ENCODE peak calls at places on chromosomes 4 and X, in eight cellular contexts. One of them, this sample, is unnamed.

GRCh38 chr4:7552466-7552865 is 117.7 kb upstream of the PSAPL1 start:
- DNase-seq in fibroblast of mammary gland: no peak
- DNase-seq in lung: no peak
- DNase-seq in kidney epithelial cell: no peak
- DNase-seq in AG04449: no peak
- DNase-seq in DND-41: no peak
- DNase-seq in body of pancreas: no peak
- DNase-seq in breast epithelium: no peak
- DNase-seq in this sample: no peak

GRCh38 chrX:39652336-39652735 is 445.4 kb downstream of the BCOR start:
- DNase-seq in breast epithelium: no peak
- DNase-seq in body of pancreas: no peak
- DNase-seq in lung: no peak
- DNase-seq in fibroblast of mammary gland: peak; percentile 42
- DNase-seq in AG04449: no peak
- DNase-seq in kidney epithelial cell: no peak
- DNase-seq in DND-41: peak; percentile 43
- DNase-seq in this sample: no peak

GRCh38 chrX:50988649-50989048 is 78.1 kb downstream of the BMP15 start:
- DNase-seq in lung: no peak
- DNase-seq in AG04449: no peak
- DNase-seq in fibroblast of mammary gland: peak; percentile 47
- DNase-seq in body of pancreas: peak; percentile 13
- DNase-seq in kidney epithelial cell: no peak
- DNase-seq in breast epithelium: no peak
- DNase-seq in DND-41: peak; percentile 15
- DNase-seq in this sample: no peak

GRCh38 chr4:178611062-178611461 is 1168.8 kb upstream of the AGA start:
- DNase-seq in AG04449: no peak
- DNase-seq in lung: no peak
- DNase-seq in body of pancreas: no peak
- DNase-seq in breast epithelium: no peak
- DNase-seq in fibroblast of mammary gland: no peak
- DNase-seq in kidney epithelial cell: no peak
- DNase-seq in DND-41: no peak
- DNase-seq in this sample: no peak

GRCh38 chr4:1249731-1250526 is 999 bp upstream of the CTBP1 start:
- DNase-seq in fibroblast of mammary gland: no peak
- DNase-seq in AG04449: no peak
- DNase-seq in DND-41: peak; percentile 52
- DNase-seq in kidney epithelial cell: no peak
- DNase-seq in lung: peak; percentile 51
- DNase-seq in body of pancreas: peak; percentile 48
- DNase-seq in breast epithelium: no peak
- DNase-seq in this sample: no peak

GRCh38 chrX:149494844-149495565 is 10.1 kb downstream of the IDS start:
- DNase-seq in DND-41: no peak
- DNase-seq in fibroblast of mammary gland: peak; percentile 7
- DNase-seq in body of pancreas: no peak
- DNase-seq in kidney epithelial cell: no peak
- DNase-seq in breast epithelium: no peak
- DNase-seq in lung: peak; percentile 45
- DNase-seq in AG04449: no peak
- DNase-seq in this sample: no peak

GRCh38 chr4:171308661-171309060 is 504.5 kb upstream of the GALNTL6 start:
- DNase-seq in breast epithelium: no peak
- DNase-seq in DND-41: no peak
- DNase-seq in lung: no peak
- DNase-seq in fibroblast of mammary gland: no peak
- DNase-seq in AG04449: no peak
- DNase-seq in body of pancreas: no peak
- DNase-seq in kidney epithelial cell: no peak
- DNase-seq in this sample: no peak

GRCh38 chrX:153688534-153688899 is 791 bp downstream of the SLC6A8 start:
- DNase-seq in fibroblast of mammary gland: no peak
- DNase-seq in DND-41: no peak
- DNase-seq in lung: no peak
- DNase-seq in body of pancreas: no peak
- DNase-seq in kidney epithelial cell: no peak
- DNase-seq in breast epithelium: no peak
- DNase-seq in AG04449: no peak
- DNase-seq in this sample: no peak

GRCh38 chr4:76585897-76586360 is 150.9 kb downstream of the SHROOM3 start:
- DNase-seq in kidney epithelial cell: no peak
- DNase-seq in DND-41: no peak
- DNase-seq in fibroblast of mammary gland: no peak
- DNase-seq in body of pancreas: peak; percentile 93
- DNase-seq in AG04449: no peak
- DNase-seq in breast epithelium: peak; percentile 92
- DNase-seq in lung: peak; percentile 89
- DNase-seq in this sample: no peak

GRCh38 chr4:152988721-152989553 is 52.8 kb downstream of the FHDC1 start:
- DNase-seq in breast epithelium: no peak
- DNase-seq in AG04449: no peak
- DNase-seq in kidney epithelial cell: no peak
- DNase-seq in body of pancreas: no peak
- DNase-seq in DND-41: no peak
- DNase-seq in lung: no peak
- DNase-seq in fibroblast of mammary gland: no peak
- DNase-seq in this sample: no peak

GRCh38 chr4:102503301-102503746 is 2.2 kb downstream of the NFKB1 start:
- DNase-seq in fibroblast of mammary gland: no peak
- DNase-seq in AG04449: no peak
- DNase-seq in body of pancreas: no peak
- DNase-seq in kidney epithelial cell: no peak
- DNase-seq in lung: no peak
- DNase-seq in breast epithelium: no peak
- DNase-seq in DND-41: no peak
- DNase-seq in this sample: no peak

GRCh38 chr4:144564358-144564757 is 81.6 kb upstream of the HHIP start:
- DNase-seq in fibroblast of mammary gland: no peak
- DNase-seq in kidney epithelial cell: no peak
- DNase-seq in DND-41: no peak
- DNase-seq in body of pancreas: no peak
- DNase-seq in AG04449: no peak
- DNase-seq in breast epithelium: no peak
- DNase-seq in lung: no peak
- DNase-seq in this sample: no peak

GRCh38 chr4:122666527-122667245 is 45.8 kb upstream of the IL21 start:
- DNase-seq in fibroblast of mammary gland: peak; percentile 96
- DNase-seq in DND-41: no peak
- DNase-seq in body of pancreas: no peak
- DNase-seq in AG04449: peak; percentile 89
- DNase-seq in lung: no peak
- DNase-seq in kidney epithelial cell: peak; percentile 87
- DNase-seq in breast epithelium: no peak
- DNase-seq in this sample: peak; percentile 96

GRCh38 chr4:95220205-95221175 is 328.3 kb downstream of the UNC5C start:
- DNase-seq in fibroblast of mammary gland: no peak
- DNase-seq in DND-41: no peak
- DNase-seq in body of pancreas: no peak
- DNase-seq in AG04449: no peak
- DNase-seq in lung: no peak
- DNase-seq in breast epithelium: no peak
- DNase-seq in kidney epithelial cell: no peak
- DNase-seq in this sample: no peak

GRCh38 chrX:112662559-112663427 is 16.9 kb downstream of the LHFPL1 start:
- DNase-seq in DND-41: no peak
- DNase-seq in kidney epithelial cell: no peak
- DNase-seq in breast epithelium: no peak
- DNase-seq in lung: no peak
- DNase-seq in body of pancreas: no peak
- DNase-seq in AG04449: no peak
- DNase-seq in fibroblast of mammary gland: no peak
- DNase-seq in this sample: no peak

GRCh38 chr4:92387459-92388069 is 83.8 kb downstream of the GRID2 start:
- DNase-seq in body of pancreas: peak; percentile 13
- DNase-seq in DND-41: no peak
- DNase-seq in breast epithelium: no peak
- DNase-seq in fibroblast of mammary gland: peak; percentile 50
- DNase-seq in lung: no peak
- DNase-seq in AG04449: no peak
- DNase-seq in kidney epithelial cell: peak; percentile 16
- DNase-seq in this sample: no peak

GRCh38 chr4:157072002-157072401 is 3.9 kb upstream of the GLRB start:
- DNase-seq in kidney epithelial cell: no peak
- DNase-seq in breast epithelium: no peak
- DNase-seq in AG04449: no peak
- DNase-seq in DND-41: no peak
- DNase-seq in lung: no peak
- DNase-seq in fibroblast of mammary gland: peak; percentile 52
- DNase-seq in body of pancreas: no peak
- DNase-seq in this sample: no peak

GRCh38 chr4:996994-997374 is 3.8 kb upstream of the SLC26A1 start:
- DNase-seq in DND-41: no peak
- DNase-seq in kidney epithelial cell: no peak
- DNase-seq in breast epithelium: no peak
- DNase-seq in fibroblast of mammary gland: no peak
- DNase-seq in AG04449: no peak
- DNase-seq in lung: no peak
- DNase-seq in body of pancreas: no peak
- DNase-seq in this sample: no peak

GRCh38 chrX:55450259-55450658 is 1.7 kb upstream of the MAGEH1 start:
- DNase-seq in AG04449: no peak
- DNase-seq in lung: no peak
- DNase-seq in fibroblast of mammary gland: peak; percentile 28
- DNase-seq in body of pancreas: peak; percentile 13
- DNase-seq in breast epithelium: no peak
- DNase-seq in kidney epithelial cell: no peak
- DNase-seq in DND-41: no peak
- DNase-seq in this sample: no peak

GRCh38 chr4:128461300-128462103 is 173.9 kb upstream of the PGRMC2 start:
- DNase-seq in lung: no peak
- DNase-seq in body of pancreas: no peak
- DNase-seq in AG04449: peak; percentile 71
- DNase-seq in fibroblast of mammary gland: peak; percentile 93
- DNase-seq in kidney epithelial cell: peak; percentile 72
- DNase-seq in breast epithelium: no peak
- DNase-seq in DND-41: no peak
- DNase-seq in this sample: peak; percentile 42
- H3K4me3 ChIP-seq in lung: no peak overlapping the region
- H3K4me3 ChIP-seq in body of pancreas: no peak overlapping the region
- H3K4me3 ChIP-seq in AG04449: no peak overlapping the region
- H3K4me3 ChIP-seq in fibroblast of mammary gland: no peak overlapping the region
- H3K4me3 ChIP-seq in kidney epithelial cell: no peak overlapping the region
- H3K4me3 ChIP-seq in breast epithelium: no peak overlapping the region
- H3K4me3 ChIP-seq in DND-41: no peak overlapping the region
- H3K4me3 ChIP-seq in this sample: no peak overlapping the region

GRCh38 chr4:16265820-16266219 is 39.5 kb upstream of the TAPT1 start:
- DNase-seq in fibroblast of mammary gland: no peak
- DNase-seq in AG04449: no peak
- DNase-seq in body of pancreas: no peak
- DNase-seq in DND-41: no peak
- DNase-seq in lung: peak; percentile 18
- DNase-seq in kidney epithelial cell: no peak
- DNase-seq in breast epithelium: no peak
- DNase-seq in this sample: no peak

GRCh38 chr4:16262188-16262587 is 35.9 kb upstream of the TAPT1 start:
- DNase-seq in AG04449: no peak
- DNase-seq in kidney epithelial cell: no peak
- DNase-seq in body of pancreas: no peak
- DNase-seq in fibroblast of mammary gland: no peak
- DNase-seq in DND-41: peak; percentile 49
- DNase-seq in lung: no peak
- DNase-seq in breast epithelium: no peak
- DNase-seq in this sample: no peak

GRCh38 chr4:16261313-16261878 is 35.1 kb upstream of the TAPT1 start:
- DNase-seq in fibroblast of mammary gland: no peak
- DNase-seq in breast epithelium: no peak
- DNase-seq in kidney epithelial cell: no peak
- DNase-seq in DND-41: no peak
- DNase-seq in body of pancreas: no peak
- DNase-seq in AG04449: no peak
- DNase-seq in lung: peak; percentile 19
- DNase-seq in this sample: no peak

GRCh38 chr4:16267639-16268038 is 41.4 kb upstream of the TAPT1 start:
- DNase-seq in lung: peak; percentile 3
- DNase-seq in fibroblast of mammary gland: no peak
- DNase-seq in kidney epithelial cell: no peak
- DNase-seq in body of pancreas: no peak
- DNase-seq in DND-41: no peak
- DNase-seq in AG04449: no peak
- DNase-seq in breast epithelium: no peak
- DNase-seq in this sample: no peak

GRCh38 chr4:16264798-16265197 is 38.5 kb upstream of the TAPT1 start:
- DNase-seq in breast epithelium: no peak
- DNase-seq in DND-41: no peak
- DNase-seq in fibroblast of mammary gland: peak; percentile 65
- DNase-seq in AG04449: no peak
- DNase-seq in kidney epithelial cell: no peak
- DNase-seq in lung: peak; percentile 17
- DNase-seq in body of pancreas: no peak
- DNase-seq in this sample: no peak
- TF ChIP-seq CTCF in breast epithelium: peak; percentile 56
- TF ChIP-seq CTCF in DND-41: peak; percentile 80
- TF ChIP-seq CTCF in fibroblast of mammary gland: peak; percentile 56
- TF ChIP-seq CTCF in AG04449: peak; percentile 32
- TF ChIP-seq CTCF in kidney epithelial cell: peak; percentile 38
- TF ChIP-seq CTCF in lung: peak; percentile 56
- TF ChIP-seq CTCF in body of pancreas: peak; percentile 67
- TF ChIP-seq CTCF in this sample: peak; percentile 50

DNA sequence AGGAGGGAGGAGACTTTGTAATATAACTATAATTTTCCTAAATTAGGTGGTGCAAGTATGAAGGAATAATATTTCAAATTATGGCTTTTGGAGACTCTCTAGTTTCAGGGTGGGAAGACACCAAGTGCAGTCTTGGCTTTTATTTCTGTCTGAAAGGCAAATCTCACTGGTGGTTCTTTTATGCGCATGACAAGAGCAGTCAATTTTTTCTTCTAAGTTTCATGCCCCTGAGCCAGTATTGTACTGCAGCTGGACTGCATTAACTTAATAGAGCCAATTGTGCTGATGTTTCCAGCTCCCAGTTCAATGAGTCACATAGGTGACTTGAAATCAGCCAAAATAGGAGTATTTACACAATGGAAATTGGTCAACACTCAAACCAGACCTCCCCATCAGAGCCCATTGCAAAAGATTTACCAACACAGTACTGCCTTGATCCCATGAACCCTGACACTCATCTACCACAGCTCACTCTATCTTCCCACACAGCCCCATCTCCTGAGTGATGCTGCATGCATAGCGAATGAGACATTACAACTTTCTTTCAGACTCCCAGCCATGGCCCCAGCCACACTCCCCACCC is 100.3 kb upstream of the GUCY1A1 start:
- DNase-seq in AG04449: no peak
- DNase-seq in breast epithelium: no peak
- DNase-seq in kidney epithelial cell: no peak
- DNase-seq in body of pancreas: no peak
- DNase-seq in fibroblast of mammary gland: peak; percentile 94
- DNase-seq in lung: no peak
- DNase-seq in DND-41: no peak
- DNase-seq in this sample: no peak
- H3K4me3 ChIP-seq in AG04449: no peak overlapping the region
- H3K4me3 ChIP-seq in breast epithelium: no peak overlapping the region
- H3K4me3 ChIP-seq in kidney epithelial cell: no peak overlapping the region
- H3K4me3 ChIP-seq in body of pancreas: no peak overlapping the region
- H3K4me3 ChIP-seq in fibroblast of mammary gland: no peak overlapping the region
- H3K4me3 ChIP-seq in lung: no peak overlapping the region
- H3K4me3 ChIP-seq in DND-41: no peak overlapping the region
- H3K4me3 ChIP-seq in this sample: no peak overlapping the region

GRCh38 chrX:30748337-30748960 is 95.2 kb downstream of the GK start:
- DNase-seq in lung: no peak
- DNase-seq in kidney epithelial cell: no peak
- DNase-seq in DND-41: no peak
- DNase-seq in fibroblast of mammary gland: no peak
- DNase-seq in AG04449: no peak
- DNase-seq in breast epithelium: no peak
- DNase-seq in body of pancreas: no peak
- DNase-seq in this sample: no peak
- TF ChIP-seq CTCF in lung: no peak
- TF ChIP-seq CTCF in kidney epithelial cell: no peak
- TF ChIP-seq CTCF in DND-41: no peak
- TF ChIP-seq CTCF in fibroblast of mammary gland: no peak
- TF ChIP-seq CTCF in AG04449: no peak
- TF ChIP-seq CTCF in breast epithelium: no peak
- TF ChIP-seq CTCF in body of pancreas: no peak
- TF ChIP-seq CTCF in this sample: no peak